ENCODE peak calls at places on chromosomes 12 and 14, in nine cellular contexts. I is vagina, G is right lobe of liver, M is stomach, O is transverse colon, K is uterus, Q is adrenal gland, U is ovary, X is heart left ventricle. F is an unnamed sample.
A peak's percentile ranks its signal among the peaks of the same experiment; 100 is the strongest.

GRCh38 chr12:101051901-101052550 is 158.0 kb downstream of the SLC5A8 start:
- DNase-seq in I (no peak), K (no peak), X (no peak), G (no peak), Q (peak; percentile 44), U (peak; percentile 49), O (peak; percentile 59), M (no peak), F (no peak)

GRCh38 chr14:25237845-25238244 is 187.9 kb upstream of the STXBP6 start:
- DNase-seq in Q (no peak), K (no peak), I (no peak), O (peak; percentile 14), M (no peak), G (no peak), U (no peak), X (no peak), F (no peak)

GRCh38 chr12:11633968-11634367 is 15.5 kb upstream of the ETV6 start:
- DNase-seq in K (no peak), U (no peak), O (no peak), M (no peak), G (no peak), Q (no peak), X (no peak), I (no peak), F (no peak)

GRCh38 chr12:68861890-68862289 is 53.9 kb downstream of the MDM2 start:
- DNase-seq in K (no peak), Q (no peak), O (no peak), X (no peak), G (no peak), U (no peak), M (no peak), I (no peak), F (no peak)

GRCh38 chr12:96985515-96986362 is 78.7 kb downstream of the NEDD1 start:
- DNase-seq in M (peak; percentile 35), G (peak; percentile 36), K (peak; percentile 18), U (peak; percentile 28), O (peak; percentile 10), X (no peak), Q (no peak), I (no peak), F (peak; percentile 85)

GRCh38 chr14:105126970-105127307 is 41.6 kb downstream of the JAG2 start:
- DNase-seq in U (no peak), M (peak; percentile 17), X (no peak), I (no peak), G (no peak), O (no peak), Q (peak; percentile 5), K (peak; percentile 6), F (no peak)

GRCh38 chr14:72275242-72275641 is 343.0 kb downstream of the RGS6 start:
- DNase-seq in O (no peak), G (no peak), K (no peak), Q (no peak), M (no peak), U (no peak), X (no peak), I (no peak), F (no peak)

GRCh38 chr14:21090194-21090939 is 8.1 kb downstream of the ZNF219 start:
- DNase-seq in G (no peak), I (no peak), X (no peak), K (no peak), U (peak; percentile 51), Q (peak; percentile 77), M (no peak), O (peak; percentile 59), F (no peak)

GRCh38 chr12:89252284-89252683 is 100.0 kb downstream of the DUSP6 start:
- DNase-seq in K (no peak), X (no peak), M (no peak), Q (no peak), U (no peak), O (no peak), G (no peak), I (no peak), F (no peak)

GRCh38 chr12:114685869-114686268 is 1.9 kb upstream of the TBX3 start:
- DNase-seq in G (no peak), M (no peak), U (no peak), X (no peak), Q (peak; percentile 45), I (no peak), O (no peak), K (no peak), F (no peak)

GRCh38 chr12:44626883-44627282 is 249.2 kb downstream of the NELL2 start:
- DNase-seq in Q (no peak), K (no peak), U (no peak), O (no peak), M (no peak), G (no peak), X (no peak), I (no peak), F (no peak)

GRCh38 chr12:33718631-33719030 is 279.0 kb upstream of the SYT10 start:
- DNase-seq in G (no peak), X (no peak), O (no peak), I (no peak), K (no peak), U (no peak), Q (no peak), M (no peak), F (no peak)

GRCh38 chr12:48925218-48925871 is at the start of gene FKBP11:
- DNase-seq in K (peak; percentile 57), X (peak; percentile 60), I (no peak), Q (peak; percentile 67), G (peak; percentile 74), M (peak; percentile 71), U (peak; percentile 69), O (peak; percentile 78), F (peak; percentile 26)

GRCh38 chr14:76011959-76012802 is 26.6 kb downstream of the IFT43 start:
- DNase-seq in U (peak; percentile 49), O (no peak), Q (peak; percentile 28), G (no peak), M (no peak), I (no peak), X (peak; percentile 38), K (peak; percentile 50), F (no peak)

GRCh38 chr12:67593041-67593870 is 55.3 kb upstream of the DYRK2 start:
- DNase-seq in O (peak; percentile 88), K (no peak), M (peak; percentile 82), I (no peak), G (no peak), X (no peak), Q (no peak), U (no peak), F (no peak)

GRCh38 chr14:39617537-39617936 is 185.3 kb upstream of the FBXO33 start:
- DNase-seq in K (no peak), G (no peak), I (no peak), M (no peak), X (no peak), O (no peak), Q (no peak), U (no peak), F (no peak)

GRCh38 chr14:71618716-71619115 is 313.5 kb upstream of the RGS6 start:
- DNase-seq in Q (no peak), G (no peak), M (no peak), I (no peak), O (no peak), K (no peak), X (no peak), U (no peak), F (no peak)

GRCh38 chr14:85466678-85467077 is 63.3 kb upstream of the FLRT2 start:
- DNase-seq in K (no peak), G (no peak), O (no peak), X (no peak), I (no peak), M (no peak), Q (no peak), U (no peak), F (no peak)

GRCh38 chr12:69008510-69008909 is 75.5 kb upstream of the CPM start:
- DNase-seq in Q (no peak), K (no peak), I (no peak), M (no peak), G (no peak), O (no peak), X (no peak), U (no peak), F (no peak)

DNA sequence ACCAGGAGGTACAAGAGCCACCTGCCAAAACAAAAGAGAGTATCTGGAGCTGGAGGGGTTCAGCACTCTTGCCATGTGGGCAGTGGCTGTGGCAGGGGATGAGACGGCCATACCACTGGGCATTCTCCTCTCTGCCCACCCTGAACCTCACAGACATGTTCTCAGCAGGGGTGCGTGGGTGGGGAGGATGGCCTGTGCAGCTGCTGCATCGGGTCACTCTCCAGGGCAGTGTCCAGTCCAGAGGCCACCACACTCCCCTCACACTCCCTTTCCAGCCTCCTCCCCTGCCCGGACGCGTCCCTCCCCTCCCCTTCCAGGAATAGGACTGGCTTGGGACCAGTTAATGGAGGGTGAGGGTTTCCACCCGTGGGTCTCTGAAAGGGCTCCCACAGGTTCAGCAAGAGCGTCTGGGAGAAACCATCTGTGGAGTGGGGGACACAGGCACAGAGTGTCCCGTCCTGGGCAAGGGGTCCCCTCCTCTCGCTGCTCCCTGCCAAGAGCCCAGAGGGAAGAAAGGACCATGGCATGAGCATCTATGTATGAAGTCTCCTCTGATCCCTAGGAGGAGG is 501 bp downstream of the C1R start:
- DNase-seq in M (no peak), Q (peak; percentile 61), O (peak; percentile 22), I (no peak), U (peak; percentile 68), X (peak; percentile 73), G (peak; percentile 84), K (peak; percentile 65), F (peak; percentile 89)
- H3K4me3 ChIP-seq in M (peak overlapping the region; percentile 52), Q (no peak overlapping the region), O (peak overlapping the region; percentile 37), I (peak overlapping the region; percentile 60), U (peak overlapping the region; percentile 64), X (peak overlapping the region; percentile 38), G (peak overlapping the region; percentile 90), K (peak overlapping the region; percentile 48), F (peak overlapping the region; percentile 29)

DNA sequence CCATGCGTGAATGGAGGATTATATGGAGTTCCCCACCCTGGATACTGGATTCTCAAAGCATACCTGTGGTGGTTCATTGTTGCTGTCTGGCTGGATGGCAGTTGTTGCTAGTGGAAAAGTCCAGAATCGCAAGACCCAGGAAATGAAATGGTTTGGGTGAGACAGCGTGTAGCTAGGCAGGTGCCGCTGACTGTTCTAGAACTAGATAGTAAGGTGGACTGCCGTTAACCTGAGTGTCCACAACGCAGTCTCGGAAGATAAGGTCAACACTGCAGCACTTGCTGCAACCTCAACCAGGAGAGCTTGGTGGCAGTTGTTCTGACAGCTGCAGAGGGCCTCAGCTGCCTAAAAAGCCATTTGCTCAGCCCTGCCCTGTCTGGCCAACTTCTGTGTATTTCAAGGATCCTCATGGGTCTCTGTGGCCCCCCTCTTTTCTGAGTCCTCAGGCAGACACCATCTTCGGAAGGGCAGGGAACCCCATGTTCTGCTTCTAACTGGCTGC is 15.5 kb upstream of the IRF2BPL start:
- DNase-seq in G (no peak), Q (no peak), X (no peak), M (no peak), O (no peak), K (no peak), U (no peak), I (no peak), F (no peak)
- TF ChIP-seq POLR2A in G (no peak), Q (no peak), X (no peak), M (no peak), O (no peak), K (no peak), U (no peak), I (no peak), F (no peak)

GRCh38 chr12:78086553-78087362 is 256.1 kb downstream of the NAV3 start:
- DNase-seq in K (no peak), U (no peak), M (no peak), X (no peak), O (no peak), Q (no peak), I (no peak), G (no peak), F (no peak)
- TF ChIP-seq CTCF in K (no peak), U (no peak), M (no peak), X (no peak), O (no peak), Q (no peak), I (no peak), G (no peak), F (no peak)

GRCh38 chr14:40989260-40989659 is 617.4 kb upstream of the LRFN5 start:
- DNase-seq in G (no peak), X (no peak), M (no peak), K (no peak), I (no peak), O (no peak), U (no peak), Q (no peak), F (no peak)
- H3K4me3 ChIP-seq in G (no peak overlapping the region), X (no peak overlapping the region), M (no peak overlapping the region), K (no peak overlapping the region), I (no peak overlapping the region), O (no peak overlapping the region), U (no peak overlapping the region), Q (no peak overlapping the region), F (no peak overlapping the region)

F was measured in lower leg skin.